ENCODE peak calls at places on chromosomes 5 and 9, in four cellular contexts. H is K562, K is WTC11, T is HepG2. R is an unnamed sample.

GRCh38 chr5:135163964-135164363 is 129.9 kb upstream of the PITX1 start:
- DNase-seq in K (no peak), H (no peak), T (no peak), R (no peak)

GRCh38 chr5:72134226-72134625 is 27.0 kb downstream of the MAP1B start:
- DNase-seq in K (no peak), H (no peak), T (no peak), R (no peak)

GRCh38 chr5:1508679-1509290 is 15.0 kb downstream of the LPCAT1 start:
- DNase-seq in K (no peak), H (no peak), T (no peak), R (no peak)

GRCh38 chr5:173597304-173597703 is 19.1 kb downstream of the BOD1 start:
- DNase-seq in H (no peak), K (no peak), T (no peak), R (no peak)

GRCh38 chr5:53831496-53831895 is 271.1 kb downstream of the NDUFS4 start:
- DNase-seq in T (no peak), K (no peak), H (no peak), R (no peak)

GRCh38 chr9:113343732-113344231 is 3.7 kb upstream of the WDR31 start:
- DNase-seq in H (peak; percentile 62), T (peak; percentile 47), K (no peak), R (no peak)

GRCh38 chr9:27248702-27249101 is 48.2 kb downstream of the EQTN start:
- DNase-seq in K (no peak), T (no peak), H (no peak), R (no peak)

GRCh38 chr9:122291458-122291857 is 26.8 kb downstream of the MRRF start:
- DNase-seq in K (no peak), T (no peak), H (no peak), R (no peak)

GRCh38 chr9:91164724-91165520 is 196.8 kb downstream of the AUH start:
- DNase-seq in T (peak; percentile 30), K (no peak), H (peak; percentile 89), R (no peak)

GRCh38 chr9:92440751-92441046 is 16.4 kb upstream of the OMD start:
- DNase-seq in K (no peak), T (no peak), H (no peak), R (peak; percentile 37)

GRCh38 chr5:108911055-108911454 is 163.4 kb downstream of the FER start:
- DNase-seq in T (no peak), H (no peak), K (no peak), R (no peak)
- TF ChIP-seq ESRRA in T (no peak), H (no peak), K (no peak), R (no peak)

GRCh38 chr9:5264219-5264595 is 33.0 kb downstream of the INSL4 start:
- DNase-seq in T (no peak), H (no peak), K (no peak), R (no peak)
- TF ChIP-seq ETV6 in T (no peak), H (no peak), K (no peak), R (no peak)

DNA sequence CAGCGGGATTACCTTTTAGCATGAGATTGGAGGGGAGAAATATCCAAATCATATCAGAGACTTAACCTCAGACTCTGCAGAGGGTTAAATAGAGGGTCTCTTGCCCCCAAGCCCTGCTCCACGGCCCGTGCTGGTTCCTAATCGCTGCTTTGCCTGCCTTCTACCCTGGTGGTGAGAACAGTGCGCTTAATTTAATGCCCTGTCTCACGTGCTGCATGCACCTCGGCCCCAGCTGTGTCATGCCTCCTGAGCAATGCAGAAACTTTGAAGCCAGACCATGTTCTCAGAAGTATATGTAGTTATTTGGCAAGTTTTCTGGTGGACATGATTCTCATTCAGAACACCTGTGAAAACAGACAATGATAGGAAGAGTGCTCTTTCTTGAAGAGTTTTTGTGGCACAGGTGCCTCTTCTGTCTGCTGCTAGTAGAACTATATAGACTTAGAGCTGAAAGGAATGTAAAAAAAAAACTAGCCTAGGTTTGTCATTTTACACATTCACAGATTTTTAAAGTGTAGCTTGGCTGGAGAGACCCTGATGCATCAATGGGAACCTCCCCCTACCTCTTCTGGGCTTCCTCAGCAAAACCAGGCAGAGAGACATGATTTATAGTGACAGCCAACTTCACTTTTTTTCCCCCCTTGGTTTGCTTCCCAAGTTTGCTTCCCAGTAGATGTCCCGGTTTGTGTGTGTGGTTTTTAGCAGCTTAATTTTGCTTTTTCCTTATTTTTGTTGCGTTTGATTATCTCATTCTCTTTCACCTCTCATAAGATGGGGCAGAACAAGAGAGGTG is 1.6 kb downstream of the OTULIN start:
- DNase-seq in K (no peak), H (peak; percentile 54), T (peak; percentile 41), R (no peak)
- TF ChIP-seq ESRRA in K (no peak), H (no peak), T (no peak), R (no peak)

GRCh38 chr9:137278061-137278912 is 761 bp downstream of the TOR4A start:
- DNase-seq in T (no peak), K (peak; percentile 48), H (peak; percentile 66), R (no peak)
- TF ChIP-seq ETV6 in T (no peak), K (no peak), H (no peak), R (no peak)

DNA sequence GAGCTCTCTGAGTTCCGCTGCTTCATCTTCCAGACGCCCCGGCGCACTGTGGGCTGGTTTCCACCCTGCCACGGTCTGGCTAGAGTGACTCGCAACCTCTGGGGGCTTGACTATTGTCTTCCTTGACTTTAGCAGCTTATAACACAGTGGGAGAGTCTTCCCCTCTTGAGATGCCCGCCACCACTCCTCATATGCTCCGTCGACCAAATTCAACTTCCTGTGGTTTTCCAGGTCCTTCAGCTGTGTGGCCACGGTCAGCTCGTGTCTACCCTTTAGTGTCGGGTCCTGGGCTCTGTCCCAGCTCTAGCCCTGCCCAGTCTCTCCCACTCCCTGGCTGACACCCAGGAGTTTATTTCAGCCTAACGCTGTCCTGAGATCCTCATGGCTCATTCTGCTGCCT is 28.2 kb upstream of the NCS1 start:
- DNase-seq in H (no peak), T (no peak), K (no peak), R (no peak)
- TF ChIP-seq ESRRA in H (no peak), T (no peak), K (no peak), R (no peak)

GRCh38 chr5:80237243-80237642 is 18.6 kb downstream of the SERINC5 start:
- DNase-seq in H (no peak), T (no peak), K (no peak), R (no peak)
- TF ChIP-seq ETV6 in H (no peak), T (no peak), K (no peak), R (no peak)

DNA sequence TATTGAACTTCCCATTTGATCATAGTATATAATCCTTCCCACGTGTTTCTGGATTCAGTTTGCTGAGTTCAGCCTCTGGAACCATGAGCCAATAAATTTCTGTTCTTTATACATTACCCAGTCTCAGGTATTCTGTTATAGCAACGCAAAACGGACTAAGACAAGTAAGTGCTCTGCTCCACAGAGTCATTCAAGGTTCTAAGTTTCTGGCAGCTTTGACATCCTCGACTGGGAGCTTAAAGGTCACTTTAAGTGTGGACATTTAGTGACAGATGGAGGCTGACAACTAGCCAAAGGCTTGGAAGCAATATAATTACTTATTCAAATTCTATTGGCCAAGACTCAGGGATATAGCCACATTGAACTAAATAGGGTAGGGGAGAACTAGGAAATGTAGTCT is 177.7 kb upstream of the RASEF start:
- DNase-seq in H (no peak), K (no peak), T (no peak), R (no peak)
- TF ChIP-seq ESRRA in H (no peak), K (no peak), T (no peak), R (no peak)

DNA sequence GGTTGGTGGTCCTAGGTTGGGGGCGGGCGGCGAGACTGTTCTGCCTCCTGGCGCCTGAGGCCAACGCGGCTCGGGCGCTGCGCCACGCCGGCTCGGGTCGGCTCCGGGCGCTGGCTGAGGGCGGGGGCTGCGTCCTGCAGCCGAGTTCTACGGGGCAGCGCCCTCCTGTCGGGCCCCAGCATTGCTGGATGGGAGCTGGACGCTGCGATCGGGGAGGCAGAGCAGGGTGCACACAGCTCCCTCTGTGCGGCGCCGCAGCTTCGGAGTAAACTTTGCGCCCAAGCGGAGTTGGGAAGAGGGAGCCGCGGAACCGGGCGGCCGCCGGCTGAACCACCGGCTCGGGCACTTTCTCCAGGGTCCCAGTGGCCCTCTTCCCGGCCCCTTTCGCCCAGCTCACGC is 530 bp downstream of the PRDM6 start:
- DNase-seq in H (no peak), K (peak; percentile 65), T (peak; percentile 12), R (no peak)
- TF ChIP-seq ETV6 in H (no peak), K (no peak), T (no peak), R (no peak)

DNA sequence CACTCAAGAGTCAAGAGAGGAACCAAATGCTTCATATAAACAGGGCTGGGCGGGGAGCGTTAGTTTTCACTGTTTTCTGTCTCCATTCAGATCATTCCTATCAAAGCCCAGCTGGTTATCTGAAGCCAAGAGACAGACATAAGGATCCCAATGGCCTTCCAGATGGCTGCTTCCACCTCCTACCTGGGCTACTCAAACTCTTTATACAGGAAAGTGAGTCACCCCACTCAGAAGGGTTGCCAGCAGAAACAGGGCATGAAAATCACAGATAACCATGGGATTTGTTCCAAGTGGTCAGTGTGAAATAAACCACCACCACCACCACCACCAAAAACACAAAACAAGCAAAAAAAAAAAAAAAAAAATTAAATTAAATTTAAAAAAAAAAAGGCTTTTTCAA is 5.5 kb downstream of the PRSS3 start:
- DNase-seq in K (no peak), T (no peak), H (no peak), R (no peak)
- TF ChIP-seq ESRRA in K (no peak), T (no peak), H (no peak), R (no peak)